ENCODE peak calls at places on chromosomes 4 and X, in eight cellular contexts. One of them, this sample, is unnamed.

GRCh38 chr4:41257257-41257900 is 651 bp downstream of the UCHL1 start:
- DNase-seq in keratinocyte: no peak
- DNase-seq in pancreas: peak; percentile 56
- DNase-seq in CD4-positive, alpha-beta T cell: no peak
- DNase-seq in fibroblast of lung: peak; percentile 55
- DNase-seq in IMR-90: peak; percentile 52
- DNase-seq in lower lobe of right lung: peak; percentile 61
- DNase-seq in heart right ventricle: peak; percentile 42
- DNase-seq in this sample: peak; percentile 73

GRCh38 chr4:8199594-8200301 is 658 bp downstream of the SH3TC1 start:
- DNase-seq in keratinocyte: no peak
- DNase-seq in pancreas: peak; percentile 65
- DNase-seq in lower lobe of right lung: no peak
- DNase-seq in fibroblast of lung: no peak
- DNase-seq in IMR-90: no peak
- DNase-seq in CD4-positive, alpha-beta T cell: peak; percentile 30
- DNase-seq in heart right ventricle: no peak
- DNase-seq in this sample: peak; percentile 50

GRCh38 chr4:111066887-111067286 is 444.0 kb upstream of the PITX2 start:
- DNase-seq in lower lobe of right lung: no peak
- DNase-seq in pancreas: no peak
- DNase-seq in fibroblast of lung: no peak
- DNase-seq in heart right ventricle: no peak
- DNase-seq in CD4-positive, alpha-beta T cell: no peak
- DNase-seq in keratinocyte: no peak
- DNase-seq in IMR-90: peak; percentile 39
- DNase-seq in this sample: no peak

GRCh38 chrX:139204903-139205667 is 325.5 kb upstream of the F9 start:
- DNase-seq in pancreas: peak; percentile 50
- DNase-seq in keratinocyte: no peak
- DNase-seq in IMR-90: no peak
- DNase-seq in heart right ventricle: peak; percentile 10
- DNase-seq in CD4-positive, alpha-beta T cell: no peak
- DNase-seq in fibroblast of lung: no peak
- DNase-seq in lower lobe of right lung: peak; percentile 46
- DNase-seq in this sample: peak; percentile 70

GRCh38 chr4:113849771-113850170 is 88.2 kb upstream of the CAMK2D start:
- DNase-seq in IMR-90: peak; percentile 61
- DNase-seq in CD4-positive, alpha-beta T cell: no peak
- DNase-seq in heart right ventricle: peak; percentile 14
- DNase-seq in fibroblast of lung: peak; percentile 69
- DNase-seq in keratinocyte: no peak
- DNase-seq in lower lobe of right lung: no peak
- DNase-seq in pancreas: peak; percentile 13
- DNase-seq in this sample: no peak

GRCh38 chr4:32117696-32118095 is 1397.5 kb downstream of the PCDH7 start:
- DNase-seq in fibroblast of lung: no peak
- DNase-seq in IMR-90: no peak
- DNase-seq in pancreas: no peak
- DNase-seq in lower lobe of right lung: no peak
- DNase-seq in keratinocyte: no peak
- DNase-seq in CD4-positive, alpha-beta T cell: no peak
- DNase-seq in heart right ventricle: no peak
- DNase-seq in this sample: no peak

GRCh38 chr4:172515266-172515879 is 653.2 kb upstream of the GALNT7 start:
- DNase-seq in lower lobe of right lung: no peak
- DNase-seq in keratinocyte: no peak
- DNase-seq in fibroblast of lung: no peak
- DNase-seq in heart right ventricle: no peak
- DNase-seq in IMR-90: peak; percentile 41
- DNase-seq in pancreas: no peak
- DNase-seq in CD4-positive, alpha-beta T cell: no peak
- DNase-seq in this sample: peak; percentile 1

GRCh38 chr4:71857713-71858451 is 74.0 kb upstream of the GC start:
- DNase-seq in keratinocyte: no peak
- DNase-seq in CD4-positive, alpha-beta T cell: no peak
- DNase-seq in lower lobe of right lung: no peak
- DNase-seq in IMR-90: no peak
- DNase-seq in heart right ventricle: no peak
- DNase-seq in fibroblast of lung: no peak
- DNase-seq in pancreas: no peak
- DNase-seq in this sample: peak; percentile 53

GRCh38 chrX:29813174-29813573 is 402.2 kb upstream of the MAGEB2 start:
- DNase-seq in pancreas: no peak
- DNase-seq in lower lobe of right lung: no peak
- DNase-seq in heart right ventricle: no peak
- DNase-seq in CD4-positive, alpha-beta T cell: no peak
- DNase-seq in IMR-90: no peak
- DNase-seq in keratinocyte: no peak
- DNase-seq in fibroblast of lung: no peak
- DNase-seq in this sample: no peak

GRCh38 chrX:105822138-105823091 is at the start of gene NRK:
- DNase-seq in fibroblast of lung: peak; percentile 31
- DNase-seq in keratinocyte: no peak
- DNase-seq in pancreas: peak; percentile 21
- DNase-seq in CD4-positive, alpha-beta T cell: no peak
- DNase-seq in IMR-90: no peak
- DNase-seq in heart right ventricle: peak; percentile 24
- DNase-seq in lower lobe of right lung: no peak
- DNase-seq in this sample: peak; percentile 25

GRCh38 chrX:36198575-36198974 is 279.0 kb downstream of the CFAP47 start:
- DNase-seq in IMR-90: no peak
- DNase-seq in pancreas: no peak
- DNase-seq in keratinocyte: peak; percentile 36
- DNase-seq in heart right ventricle: no peak
- DNase-seq in CD4-positive, alpha-beta T cell: no peak
- DNase-seq in fibroblast of lung: no peak
- DNase-seq in lower lobe of right lung: no peak
- DNase-seq in this sample: no peak

GRCh38 chr4:18847276-18847890 is 825.8 kb upstream of the LCORL start:
- DNase-seq in keratinocyte: no peak
- DNase-seq in fibroblast of lung: peak; percentile 8
- DNase-seq in CD4-positive, alpha-beta T cell: no peak
- DNase-seq in IMR-90: no peak
- DNase-seq in pancreas: no peak
- DNase-seq in lower lobe of right lung: no peak
- DNase-seq in heart right ventricle: no peak
- DNase-seq in this sample: peak; percentile 35

GRCh38 chrX:19372170-19373033 is 28.7 kb downstream of the PDHA1 start:
- DNase-seq in IMR-90: peak; percentile 59
- DNase-seq in pancreas: peak; percentile 62
- DNase-seq in fibroblast of lung: peak; percentile 66
- DNase-seq in keratinocyte: no peak
- DNase-seq in heart right ventricle: peak; percentile 57
- DNase-seq in CD4-positive, alpha-beta T cell: peak; percentile 61
- DNase-seq in lower lobe of right lung: peak; percentile 67
- DNase-seq in this sample: peak; percentile 80

GRCh38 chr4:8439914-8440490 is 521 bp downstream of the ACOX3 start:
- DNase-seq in IMR-90: no peak
- DNase-seq in pancreas: no peak
- DNase-seq in heart right ventricle: no peak
- DNase-seq in keratinocyte: peak; percentile 9
- DNase-seq in fibroblast of lung: no peak
- DNase-seq in lower lobe of right lung: no peak
- DNase-seq in CD4-positive, alpha-beta T cell: peak; percentile 12
- DNase-seq in this sample: no peak

GRCh38 chr4:36244257-36245084 is at the start of gene ARAP2:
- DNase-seq in heart right ventricle: peak; percentile 45
- DNase-seq in lower lobe of right lung: peak; percentile 83
- DNase-seq in CD4-positive, alpha-beta T cell: peak; percentile 80
- DNase-seq in IMR-90: peak; percentile 4
- DNase-seq in fibroblast of lung: peak; percentile 12
- DNase-seq in pancreas: peak; percentile 78
- DNase-seq in keratinocyte: no peak
- DNase-seq in this sample: peak; percentile 90

GRCh38 chr4:18318682-18319410 is 297.3 kb upstream of the LCORL start:
- DNase-seq in CD4-positive, alpha-beta T cell: no peak
- DNase-seq in lower lobe of right lung: peak; percentile 42
- DNase-seq in fibroblast of lung: peak; percentile 18
- DNase-seq in heart right ventricle: peak; percentile 50
- DNase-seq in keratinocyte: no peak
- DNase-seq in IMR-90: no peak
- DNase-seq in pancreas: peak; percentile 18
- DNase-seq in this sample: no peak

GRCh38 chr4:8639021-8639420 is 46.5 kb downstream of the CPZ start:
- DNase-seq in lower lobe of right lung: peak; percentile 20
- DNase-seq in fibroblast of lung: no peak
- DNase-seq in CD4-positive, alpha-beta T cell: no peak
- DNase-seq in pancreas: no peak
- DNase-seq in keratinocyte: no peak
- DNase-seq in IMR-90: no peak
- DNase-seq in heart right ventricle: no peak
- DNase-seq in this sample: no peak

GRCh38 chr4:16532240-16532990 is 306.1 kb upstream of the TAPT1 start:
- DNase-seq in lower lobe of right lung: no peak
- DNase-seq in pancreas: no peak
- DNase-seq in heart right ventricle: no peak
- DNase-seq in IMR-90: peak; percentile 91
- DNase-seq in CD4-positive, alpha-beta T cell: no peak
- DNase-seq in fibroblast of lung: peak; percentile 96
- DNase-seq in keratinocyte: no peak
- DNase-seq in this sample: peak; percentile 11

GRCh38 chr4:16524911-16525574 is 298.8 kb upstream of the TAPT1 start:
- DNase-seq in heart right ventricle: peak; percentile 8
- DNase-seq in keratinocyte: no peak
- DNase-seq in pancreas: no peak
- DNase-seq in fibroblast of lung: peak; percentile 96
- DNase-seq in IMR-90: peak; percentile 90
- DNase-seq in CD4-positive, alpha-beta T cell: no peak
- DNase-seq in lower lobe of right lung: no peak
- DNase-seq in this sample: peak; percentile 26

DNA sequence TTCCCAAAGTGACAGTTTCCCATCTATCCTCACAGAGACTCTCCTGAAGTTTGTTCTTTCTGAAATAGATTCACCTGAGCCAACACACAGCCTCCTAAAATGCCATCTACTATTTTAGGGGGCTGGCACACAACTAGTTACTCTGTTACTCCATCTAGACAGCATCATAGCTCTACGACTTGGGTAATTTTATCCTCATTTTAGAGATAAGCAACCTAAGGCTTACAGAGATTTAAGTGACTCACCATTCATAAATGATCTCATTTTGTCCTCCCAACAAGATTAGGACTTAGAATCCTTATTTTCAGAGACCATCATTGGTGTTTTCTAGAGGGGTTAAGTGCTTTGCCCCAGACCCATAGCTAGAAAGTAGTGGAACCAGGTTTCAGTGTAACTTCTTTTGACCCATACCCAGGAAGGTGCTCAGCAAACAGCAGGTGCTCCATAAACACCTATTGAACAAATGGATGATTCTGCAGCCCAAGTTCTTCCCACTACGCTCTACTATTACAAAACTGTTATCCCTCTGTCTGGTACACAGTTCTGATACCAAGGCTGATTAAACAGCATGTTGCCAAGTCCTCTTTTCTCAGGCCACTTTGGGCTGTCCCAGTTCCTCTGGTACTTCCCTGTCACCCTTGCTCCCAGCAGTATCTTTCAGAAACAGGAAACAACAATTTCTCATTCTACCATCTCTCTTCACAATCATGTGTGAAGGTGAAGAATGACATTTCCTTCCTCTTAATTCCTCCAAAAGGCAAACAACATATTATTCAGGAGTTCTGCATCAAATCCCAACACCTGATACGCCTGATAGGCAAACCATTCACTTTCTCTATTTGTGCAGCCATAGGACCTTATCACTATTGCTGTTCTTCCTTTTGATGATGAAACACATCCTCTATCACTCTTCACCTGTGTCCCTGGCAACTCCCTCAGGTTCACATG is 304.7 kb upstream of the TAPT1 start:
- DNase-seq in heart right ventricle: no peak
- DNase-seq in CD4-positive, alpha-beta T cell: no peak
- DNase-seq in lower lobe of right lung: no peak
- DNase-seq in pancreas: no peak
- DNase-seq in keratinocyte: no peak
- DNase-seq in fibroblast of lung: peak; percentile 62
- DNase-seq in IMR-90: peak; percentile 86
- DNase-seq in this sample: no peak
- H3K27ac ChIP-seq in heart right ventricle: no peak overlapping the region
- H3K27ac ChIP-seq in CD4-positive, alpha-beta T cell: no peak overlapping the region
- H3K27ac ChIP-seq in lower lobe of right lung: peak overlapping the region; percentile 25
- H3K27ac ChIP-seq in pancreas: no peak overlapping the region
- H3K27ac ChIP-seq in keratinocyte: no peak overlapping the region
- H3K27ac ChIP-seq in fibroblast of lung: no peak overlapping the region
- H3K27ac ChIP-seq in IMR-90: no peak overlapping the region
- H3K27ac ChIP-seq in this sample: peak overlapping the region; percentile 10

DNA sequence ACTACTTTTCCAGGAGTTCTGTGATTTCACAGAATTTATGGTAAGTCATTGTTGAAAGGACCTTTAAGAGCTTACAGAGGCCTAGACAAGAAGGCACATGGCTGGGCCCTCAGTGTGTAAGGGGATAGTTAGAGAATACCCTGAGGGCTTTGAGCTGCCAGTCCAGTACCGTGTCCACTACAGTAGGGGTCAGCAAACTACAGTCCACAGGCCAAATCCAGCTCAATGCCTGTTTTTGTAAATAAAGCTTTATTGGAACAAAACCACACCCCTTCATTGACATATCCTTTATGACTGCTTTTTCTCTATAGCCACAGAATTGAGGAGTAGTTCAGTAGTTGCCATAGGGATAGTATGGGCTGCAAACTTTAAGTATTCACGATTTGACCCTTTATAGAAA is 176.2 kb downstream of the MID1 start:
- DNase-seq in fibroblast of lung: no peak
- DNase-seq in pancreas: no peak
- DNase-seq in IMR-90: no peak
- DNase-seq in keratinocyte: no peak
- DNase-seq in heart right ventricle: no peak
- DNase-seq in CD4-positive, alpha-beta T cell: no peak
- DNase-seq in lower lobe of right lung: no peak
- DNase-seq in this sample: no peak
- TF ChIP-seq CTCF in fibroblast of lung: no peak
- TF ChIP-seq CTCF in pancreas: no peak
- TF ChIP-seq CTCF in IMR-90: peak; percentile 12
- TF ChIP-seq CTCF in keratinocyte: no peak
- TF ChIP-seq CTCF in heart right ventricle: no peak
- TF ChIP-seq CTCF in CD4-positive, alpha-beta T cell: no peak
- TF ChIP-seq CTCF in lower lobe of right lung: no peak
- TF ChIP-seq CTCF in this sample: no peak

DNA sequence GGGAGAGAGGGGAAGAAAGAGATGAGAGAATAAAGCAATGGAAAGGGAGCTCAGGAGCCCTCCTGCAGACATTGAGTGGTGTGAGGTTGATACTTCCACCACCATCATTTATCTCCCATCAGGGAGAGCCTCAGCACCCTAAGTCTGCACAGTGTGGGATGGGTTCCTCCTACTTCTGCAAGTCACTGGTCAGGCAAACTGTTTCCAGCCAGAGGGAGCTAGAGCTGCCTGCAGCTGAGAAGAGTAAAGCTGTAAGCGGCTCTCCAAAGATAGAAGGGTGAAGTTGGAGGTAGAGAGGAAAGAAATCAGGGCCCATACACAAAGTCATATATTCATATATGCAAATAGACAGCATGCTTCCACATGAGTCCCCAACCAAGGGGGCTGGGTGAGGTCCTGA is 21.8 kb upstream of the ZNF81 start:
- DNase-seq in heart right ventricle: no peak
- DNase-seq in fibroblast of lung: no peak
- DNase-seq in CD4-positive, alpha-beta T cell: no peak
- DNase-seq in keratinocyte: no peak
- DNase-seq in IMR-90: no peak
- DNase-seq in pancreas: no peak
- DNase-seq in lower lobe of right lung: no peak
- DNase-seq in this sample: no peak
- H3K27ac ChIP-seq in heart right ventricle: no peak overlapping the region
- H3K27ac ChIP-seq in fibroblast of lung: no peak overlapping the region
- H3K27ac ChIP-seq in CD4-positive, alpha-beta T cell: no peak overlapping the region
- H3K27ac ChIP-seq in keratinocyte: no peak overlapping the region
- H3K27ac ChIP-seq in IMR-90: no peak overlapping the region
- H3K27ac ChIP-seq in pancreas: no peak overlapping the region
- H3K27ac ChIP-seq in lower lobe of right lung: no peak overlapping the region
- H3K27ac ChIP-seq in this sample: no peak overlapping the region

GRCh38 chr4:47662975-47663374 is 174.9 kb downstream of the CORIN start:
- DNase-seq in CD4-positive, alpha-beta T cell: no peak
- DNase-seq in keratinocyte: no peak
- DNase-seq in heart right ventricle: no peak
- DNase-seq in IMR-90: no peak
- DNase-seq in pancreas: no peak
- DNase-seq in lower lobe of right lung: no peak
- DNase-seq in fibroblast of lung: no peak
- DNase-seq in this sample: no peak
- TF ChIP-seq CTCF in CD4-positive, alpha-beta T cell: no peak
- TF ChIP-seq CTCF in keratinocyte: peak; percentile 39
- TF ChIP-seq CTCF in heart right ventricle: no peak
- TF ChIP-seq CTCF in IMR-90: peak; percentile 16
- TF ChIP-seq CTCF in pancreas: no peak
- TF ChIP-seq CTCF in lower lobe of right lung: peak; percentile 33
- TF ChIP-seq CTCF in fibroblast of lung: peak; percentile 37
- TF ChIP-seq CTCF in this sample: peak; percentile 28

This sample was measured in hepatocyte.